ENCODE peak calls at places on chromosomes 1 and 21, in four cellular contexts. Z is upper lobe of left lung, A is Panc1, P is GM23338. L is an unnamed sample.

GRCh38 chr1:84861988-84862644 is 30.9 kb downstream of the LPAR3 start:
- ATAC-seq in Z (no peak), P (no peak), A (no peak), L (no peak)

GRCh38 chr1:67741786-67742185 is 56.8 kb downstream of the GADD45A start:
- ATAC-seq in A (no peak), Z (no peak), P (peak; percentile 15), L (no peak)

GRCh38 chr1:48203287-48203900 is 19.1 kb upstream of the SLC5A9 start:
- ATAC-seq in P (peak; percentile 64), A (peak; percentile 62), Z (peak; percentile 71), L (no peak)

GRCh38 chr1:182377175-182377574 is 14.4 kb downstream of the GLUL start:
- ATAC-seq in A (no peak), P (no peak), Z (no peak), L (no peak)

GRCh38 chr1:9010781-9011323 is 15.4 kb downstream of the SLC2A7 start:
- ATAC-seq in P (no peak), Z (peak; percentile 63), A (no peak), L (peak; percentile 60)

GRCh38 chr1:160739098-160739511 is at the start of gene SLAMF7:
- ATAC-seq in A (no peak), Z (peak; percentile 58), P (no peak), L (no peak)

GRCh38 chr1:203557958-203558760 is 64.2 kb downstream of the OPTC start:
- ATAC-seq in Z (peak; percentile 83), A (peak; percentile 72), P (no peak), L (peak; percentile 89)

GRCh38 chr1:206430031-206430983 is 40.0 kb upstream of the IKBKE start:
- ATAC-seq in A (no peak), P (no peak), Z (no peak), L (peak; percentile 74)

GRCh38 chr1:93080424-93080823 is 1.3 kb downstream of the MTF2 start:
- ATAC-seq in A (peak; percentile 60), Z (peak; percentile 60), P (peak; percentile 19), L (no peak)

GRCh38 chr1:33361553-33362262 is 40.8 kb upstream of the A3GALT2 start:
- ATAC-seq in Z (peak; percentile 38), A (no peak), P (no peak), L (no peak)

GRCh38 chr1:26166719-26167281 is 2.0 kb downstream of the C1orf232 start:
- ATAC-seq in Z (no peak), P (no peak), A (no peak), L (no peak)

GRCh38 chr1:172724746-172725613 is 66.1 kb downstream of the FASLG start:
- ATAC-seq in A (no peak), Z (no peak), P (no peak), L (no peak)

GRCh38 chr1:2595261-2595811 is 8.8 kb downstream of the PRXL2B start:
- ATAC-seq in A (no peak), Z (no peak), P (no peak), L (no peak)

GRCh38 chr1:193338194-193338593 is 151.8 kb upstream of the B3GALT2 start:
- ATAC-seq in Z (no peak), P (no peak), A (no peak), L (no peak)

GRCh38 chr1:43422995-43423671 is 30.6 kb downstream of the HYI start:
- ATAC-seq in Z (no peak), A (no peak), P (no peak), L (peak; percentile 8)

GRCh38 chr1:184380468-184380867 is 6.4 kb upstream of the C1orf21 start:
- ATAC-seq in P (no peak), Z (no peak), A (no peak), L (no peak)

GRCh38 chr1:228471154-228471761 is 15.9 kb upstream of the RNF187 start:
- ATAC-seq in Z (no peak), A (no peak), P (no peak), L (no peak)

GRCh38 chr1:62110198-62110817 is 84.3 kb upstream of the L1TD1 start:
- ATAC-seq in Z (no peak), P (peak; percentile 41), A (no peak), L (no peak)

GRCh38 chr1:170790175-170790574 is 126.2 kb downstream of the PRRX1 start:
- ATAC-seq in Z (no peak), A (no peak), P (peak; percentile 75), L (no peak)

GRCh38 chr1:18865176-18865575 is 5.7 kb upstream of the TAS1R2 start:
- ATAC-seq in A (no peak), Z (no peak), P (no peak), L (no peak)

GRCh38 chr1:16387201-16388185 is 20.5 kb downstream of the SZRD1 start:
- ATAC-seq in P (no peak), A (peak; percentile 18), Z (peak; percentile 68), L (no peak)

GRCh38 chr1:16906873-16907272 is 11.1 kb downstream of the RNU1-2 start:
- ATAC-seq in P (no peak), Z (no peak), A (no peak), L (no peak)

GRCh38 chr1:152654110-152654509 is 9.1 kb upstream of the LCE2D start:
- ATAC-seq in A (peak; percentile 93), Z (peak; percentile 56), P (peak; percentile 97), L (no peak)

GRCh38 chr1:201450721-201451291 is 18.2 kb downstream of the PHLDA3 start:
- ATAC-seq in A (no peak), Z (peak; percentile 78), P (peak; percentile 24), L (peak; percentile 68)

GRCh38 chr1:233406339-233406960 is 78.9 kb downstream of the MAP3K21 start:
- ATAC-seq in P (no peak), A (no peak), Z (no peak), L (no peak)

GRCh38 chr1:183259886-183260285 is 73.8 kb downstream of the LAMC2 start:
- ATAC-seq in A (no peak), Z (no peak), P (peak; percentile 87), L (no peak)

GRCh38 chr1:10456661-10457060 is 6.8 kb downstream of the CORT start:
- ATAC-seq in Z (no peak), A (no peak), P (no peak), L (no peak)

GRCh38 chr1:75203415-75204277 is 69.5 kb downstream of the LHX8 start:
- ATAC-seq in P (peak; percentile 72), Z (peak; percentile 74), A (peak; percentile 83), L (no peak)

GRCh38 chr1:46084553-46085448 is 47.6 kb downstream of the PIK3R3 start:
- ATAC-seq in P (no peak), A (peak; percentile 68), Z (no peak), L (no peak)

GRCh38 chr1:213647864-213648650 is 339.7 kb upstream of the PROX1 start:
- ATAC-seq in Z (no peak), A (no peak), P (no peak), L (no peak)

GRCh38 chr1:115632251-115633026 is 9.3 kb upstream of the VANGL1 start:
- ATAC-seq in A (no peak), P (peak; percentile 94), Z (no peak), L (no peak)

GRCh38 chr1:192512426-192513125 is 63.0 kb upstream of the RGS1 start:
- ATAC-seq in P (no peak), Z (peak; percentile 83), A (no peak), L (peak; percentile 50)

GRCh38 chr21:42384999-42385398 is 10.9 kb downstream of the TMPRSS3 start:
- ATAC-seq in Z (no peak), P (no peak), A (no peak), L (no peak)

GRCh38 chr1:220563564-220563963 is 35.6 kb downstream of the MARK1 start:
- ATAC-seq in Z (no peak), P (no peak), A (no peak), L (no peak)

GRCh38 chr1:44631647-44632510 is 42.4 kb downstream of the TMEM53 start:
- ATAC-seq in Z (peak; percentile 95), A (peak; percentile 89), P (peak; percentile 80), L (peak; percentile 90)

GRCh38 chr1:44630116-44630515 is 44.2 kb downstream of the TMEM53 start:
- ATAC-seq in P (no peak), Z (no peak), A (no peak), L (no peak)

GRCh38 chr1:44632511-44633072 is 41.7 kb downstream of the TMEM53 start:
- ATAC-seq in P (peak; percentile 8), A (no peak), Z (no peak), L (no peak)

GRCh38 chr1:44631333-44631646 is 43.0 kb downstream of the TMEM53 start:
- ATAC-seq in Z (peak; percentile 29), A (no peak), P (no peak), L (no peak)

DNA sequence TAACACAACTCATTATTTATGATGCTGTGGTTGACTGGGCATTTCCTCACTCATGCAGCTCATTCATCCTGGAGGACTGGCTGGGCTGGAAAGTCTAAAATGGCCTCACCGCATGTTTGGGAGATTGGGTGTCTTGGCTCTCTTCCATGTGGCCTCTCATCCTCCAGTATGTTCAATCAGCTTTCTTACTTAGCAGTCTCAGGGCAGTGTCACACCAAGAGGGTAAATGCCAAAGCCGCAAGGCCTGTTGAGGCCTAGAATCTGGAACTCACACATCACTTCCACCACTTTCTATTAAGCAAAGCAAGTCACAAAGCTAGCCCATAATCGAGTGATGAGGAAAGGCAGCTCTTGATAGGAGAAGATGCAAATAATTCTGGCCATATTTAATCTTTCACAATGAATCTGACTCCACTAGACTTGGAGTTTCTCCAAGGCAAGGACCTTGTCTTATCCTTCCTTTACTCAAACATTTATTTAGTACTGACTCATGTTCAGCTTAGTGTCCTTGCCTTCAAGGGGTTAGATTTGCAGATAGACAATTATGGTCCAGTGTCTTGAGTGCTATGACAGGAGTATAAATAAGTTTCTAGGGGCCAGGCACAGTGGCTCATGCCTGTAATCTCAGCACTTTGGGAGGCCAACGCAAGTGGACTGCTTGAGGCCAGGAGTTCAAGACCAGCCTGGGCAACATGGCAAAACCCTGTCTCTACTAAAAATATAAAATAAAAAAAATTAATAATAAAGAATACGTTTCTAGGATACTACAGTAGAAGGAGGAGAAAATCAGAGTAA is 45.1 kb downstream of the TMEM53 start:
- ATAC-seq in P (no peak), Z (no peak), A (no peak), L (no peak)
- TF ChIP-seq POLR2AphosphoS5 in P (no peak), Z (no peak), A (no peak), L (no peak)

DNA sequence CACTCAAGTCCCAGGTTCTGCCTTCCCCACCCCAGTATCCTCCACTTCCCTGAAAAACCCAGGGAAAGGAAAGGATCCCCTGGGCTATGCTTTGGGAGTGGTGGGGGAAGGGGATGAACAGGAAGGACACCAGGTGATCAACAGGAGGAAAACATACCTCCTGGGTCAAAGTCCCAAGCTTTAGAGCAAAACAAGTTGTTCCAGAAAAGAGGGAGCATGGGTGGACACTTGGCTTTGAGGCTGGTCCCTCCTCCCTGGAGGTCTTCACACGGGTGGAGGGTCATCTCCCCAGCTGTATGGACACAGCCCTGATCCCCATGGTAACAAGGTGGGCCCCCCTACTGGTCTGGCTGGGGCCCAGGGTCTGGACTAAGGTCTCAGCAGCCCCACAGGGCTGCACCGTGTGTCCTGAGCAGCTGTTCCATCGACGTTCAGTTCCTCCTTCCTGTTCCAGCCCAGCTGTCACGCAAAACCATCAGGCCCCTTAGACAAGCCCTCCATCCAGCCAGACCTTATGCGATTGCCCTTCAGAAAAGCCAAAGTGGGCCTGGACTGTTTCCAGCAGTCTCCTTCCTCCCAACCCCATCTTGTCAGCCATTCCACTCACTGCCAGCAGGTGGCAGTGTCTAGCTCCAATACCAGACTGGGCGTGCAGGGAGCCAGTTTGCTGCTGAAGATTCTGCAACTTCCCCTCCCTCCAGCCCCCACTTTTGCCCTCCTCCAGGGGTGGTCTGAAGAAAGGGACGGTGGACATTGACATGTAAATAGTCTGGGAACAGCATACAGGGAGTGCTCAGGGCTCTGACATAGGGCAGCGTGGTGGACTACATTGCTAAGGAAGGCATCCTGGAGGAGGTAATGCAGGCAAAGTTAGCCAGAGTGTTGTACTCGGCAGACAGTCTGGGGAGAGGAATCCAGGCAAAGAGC is 2.9 kb upstream of the PDZK1IP1 start:
- ATAC-seq in Z (peak; percentile 70), A (peak; percentile 79), P (peak; percentile 93), L (peak; percentile 18)
- TF ChIP-seq POLR2AphosphoS5 in Z (no peak), A (no peak), P (no peak), L (no peak)

GRCh38 chr1:7703321-7704213 is 67.5 kb upstream of the VAMP3 start:
- ATAC-seq in A (peak; percentile 60), P (peak; percentile 21), Z (no peak), L (peak; percentile 2)
- TF ChIP-seq POLR2AphosphoS5 in A (no peak), P (no peak), Z (no peak), L (no peak)

GRCh38 chr1:154993572-154994268 is at the start of gene LENEP:
- ATAC-seq in P (no peak), Z (no peak), A (peak; percentile 7), L (no peak)
- TF ChIP-seq POLR2AphosphoS5 in P (no peak), Z (no peak), A (no peak), L (no peak)